ENCODE peak calls at places on chromosomes 1 and 21, in seven cellular contexts. W is CD4-positive, alpha-beta memory T cell; L is ovary; I is Panc1; R is adipocyte; J is skeletal muscle cell; Z is DND-41. Q is an unnamed sample.
A peak's percentile ranks its signal among the peaks of the same experiment; 100 is the strongest.

GRCh38 chr1:166907763-166908162 is 31.7 kb upstream of the TADA1 start:
- DNase-seq in L (no peak), J (no peak), I (no peak), Z (no peak), R (no peak), W (no peak), Q (no peak)

GRCh38 chr21:28540514-28540913 is 452.2 kb downstream of the LTN1 start:
- DNase-seq in R (peak; percentile 28), L (no peak), J (no peak), Z (no peak), I (no peak), W (no peak), Q (no peak)

GRCh38 chr1:154502066-154502741 is at the start of the genes SHE and TDRD10:
- DNase-seq in J (no peak), Z (no peak), W (peak; percentile 8), R (no peak), L (peak; percentile 48), I (no peak), Q (no peak)

GRCh38 chr1:222616535-222616934 is 1.4 kb upstream of the MIA3 start:
- DNase-seq in L (peak; percentile 19), I (no peak), W (no peak), R (peak; percentile 80), J (peak; percentile 81), Z (no peak), Q (peak; percentile 47)

GRCh38 chr21:16563795-16564194 is 834.0 kb downstream of the USP25 start:
- DNase-seq in I (no peak), W (no peak), L (no peak), Z (no peak), J (no peak), R (no peak), Q (no peak)

GRCh38 chr1:154478639-154479038 is 23.4 kb upstream of the TDRD10 start:
- DNase-seq in L (no peak), W (peak; percentile 32), J (no peak), I (no peak), Z (no peak), R (peak; percentile 16), Q (no peak)

GRCh38 chr1:234956821-234957329 is 171.8 kb downstream of the TOMM20 start:
- DNase-seq in Z (peak; percentile 63), I (no peak), W (no peak), J (no peak), L (no peak), R (no peak), Q (no peak)

GRCh38 chr21:17818158-17819113 is 720 bp downstream of the C21orf91 start:
- DNase-seq in I (no peak), W (peak; percentile 49), L (no peak), R (peak; percentile 62), J (no peak), Z (peak; percentile 56), Q (peak; percentile 24)

GRCh38 chr1:39189592-39190041 is 14.9 kb upstream of the MACF1 start:
- DNase-seq in Z (no peak), W (no peak), I (no peak), R (peak; percentile 59), L (no peak), J (no peak), Q (peak; percentile 66)

GRCh38 chr1:201714542-201715276 is 114.2 kb upstream of the IPO9 start:
- DNase-seq in J (peak; percentile 100), Z (no peak), W (no peak), R (peak; percentile 98), I (peak; percentile 95), L (peak; percentile 69), Q (peak; percentile 99)

GRCh38 chr1:246117066-246117791 is 389.9 kb downstream of the SMYD3 start:
- DNase-seq in L (no peak), W (peak; percentile 71), Z (peak; percentile 23), I (no peak), J (peak; percentile 11), R (peak; percentile 63), Q (peak; percentile 47)

GRCh38 chr1:172545349-172546004 is 12.5 kb downstream of the SUCO start:
- DNase-seq in R (no peak), I (no peak), Z (no peak), J (no peak), W (no peak), L (no peak), Q (no peak)
- H3K4me3 ChIP-seq in R (no peak overlapping the region), I (no peak overlapping the region), Z (no peak overlapping the region), J (no peak overlapping the region), W (no peak overlapping the region), L (no peak overlapping the region), Q (no peak overlapping the region)

GRCh38 chr1:27672750-27673112 is 739 bp upstream of the IFI6 start:
- DNase-seq in J (no peak), W (no peak), I (no peak), Z (no peak), R (peak; percentile 53), L (no peak), Q (peak; percentile 22)
- H3K4me3 ChIP-seq in J (peak overlapping the region; percentile 48), W (peak overlapping the region; percentile 63), I (peak overlapping the region; percentile 50), Z (peak overlapping the region; percentile 69), R (peak overlapping the region; percentile 91), L (peak overlapping the region; percentile 41), Q (peak overlapping the region; percentile 61)

GRCh38 chr21:46091631-46092025 is 6.3 kb upstream of the COL6A2 start:
- DNase-seq in W (no peak), R (no peak), L (no peak), I (no peak), Z (no peak), J (no peak), Q (no peak)
- H3K4me3 ChIP-seq in W (no peak overlapping the region), R (peak overlapping the region; percentile 72), L (no peak overlapping the region), I (no peak overlapping the region), Z (no peak overlapping the region), J (no peak overlapping the region), Q (no peak overlapping the region)

GRCh38 chr1:245054105-245054831 is 100.5 kb upstream of the KIF26B start:
- DNase-seq in L (no peak), J (no peak), W (no peak), Z (no peak), R (no peak), I (no peak), Q (no peak)

GRCh38 chr1:245052258-245052657 is 102.5 kb upstream of the KIF26B start:
- DNase-seq in R (no peak), J (no peak), L (no peak), I (no peak), Z (peak; percentile 15), W (no peak), Q (no peak)

GRCh38 chr1:245046764-245047163 is 108.0 kb upstream of the KIF26B start:
- DNase-seq in I (no peak), Z (no peak), R (no peak), W (no peak), J (no peak), L (no peak), Q (no peak)

GRCh38 chr1:245055752-245056151 is 99.0 kb upstream of the KIF26B start:
- DNase-seq in R (no peak), W (no peak), J (no peak), I (no peak), Z (no peak), L (no peak), Q (no peak)

GRCh38 chr1:245051349-245052221 is 103.2 kb upstream of the KIF26B start:
- DNase-seq in Z (no peak), L (peak; percentile 41), J (no peak), I (no peak), R (no peak), W (no peak), Q (no peak)
- H3K4me3 ChIP-seq in Z (no peak overlapping the region), L (no peak overlapping the region), J (no peak overlapping the region), I (no peak overlapping the region), R (no peak overlapping the region), W (no peak overlapping the region), Q (no peak overlapping the region)

GRCh38 chr1:21337931-21338567 is 47.8 kb upstream of the ECE1 start:
- DNase-seq in R (peak; percentile 96), L (peak; percentile 78), W (no peak), I (no peak), Z (no peak), J (no peak), Q (no peak)

GRCh38 chr1:21338568-21339401 is 48.5 kb upstream of the ECE1 start:
- DNase-seq in J (no peak), I (no peak), R (no peak), W (no peak), L (peak; percentile 92), Z (no peak), Q (no peak)

GRCh38 chr1:21335750-21336168 is 45.5 kb upstream of the ECE1 start:
- DNase-seq in R (peak; percentile 60), I (no peak), W (no peak), J (no peak), Z (peak; percentile 37), L (no peak), Q (no peak)

GRCh38 chr1:21337459-21337930 is 47.2 kb upstream of the ECE1 start:
- DNase-seq in J (no peak), W (no peak), I (no peak), R (no peak), L (no peak), Z (no peak), Q (no peak)

DNA sequence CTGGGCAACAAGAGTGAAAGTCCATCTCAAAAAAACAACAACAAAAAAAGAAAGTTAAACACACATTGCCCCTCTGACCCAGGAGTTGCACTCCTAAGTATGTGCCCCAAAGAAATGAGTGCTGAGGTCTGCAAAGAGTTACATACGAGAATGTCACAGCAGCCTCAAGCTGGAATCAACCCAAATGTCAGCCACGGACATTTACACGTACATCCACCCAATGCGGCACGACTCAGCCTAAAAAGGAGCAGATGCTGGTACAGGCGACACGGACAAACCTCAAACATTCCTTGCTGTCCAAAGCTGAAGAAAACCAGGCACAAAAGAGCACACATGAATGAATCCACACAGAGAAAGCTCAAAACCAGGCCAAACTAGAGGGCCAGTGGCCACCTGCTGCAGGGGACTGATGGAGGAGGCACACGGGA is 46.8 kb upstream of the ECE1 start:
- DNase-seq in L (no peak), W (no peak), R (peak; percentile 68), I (no peak), J (no peak), Z (no peak), Q (no peak)
- H3K4me3 ChIP-seq in L (no peak overlapping the region), W (no peak overlapping the region), R (peak overlapping the region; percentile 7), I (no peak overlapping the region), J (no peak overlapping the region), Z (no peak overlapping the region), Q (no peak overlapping the region)

DNA sequence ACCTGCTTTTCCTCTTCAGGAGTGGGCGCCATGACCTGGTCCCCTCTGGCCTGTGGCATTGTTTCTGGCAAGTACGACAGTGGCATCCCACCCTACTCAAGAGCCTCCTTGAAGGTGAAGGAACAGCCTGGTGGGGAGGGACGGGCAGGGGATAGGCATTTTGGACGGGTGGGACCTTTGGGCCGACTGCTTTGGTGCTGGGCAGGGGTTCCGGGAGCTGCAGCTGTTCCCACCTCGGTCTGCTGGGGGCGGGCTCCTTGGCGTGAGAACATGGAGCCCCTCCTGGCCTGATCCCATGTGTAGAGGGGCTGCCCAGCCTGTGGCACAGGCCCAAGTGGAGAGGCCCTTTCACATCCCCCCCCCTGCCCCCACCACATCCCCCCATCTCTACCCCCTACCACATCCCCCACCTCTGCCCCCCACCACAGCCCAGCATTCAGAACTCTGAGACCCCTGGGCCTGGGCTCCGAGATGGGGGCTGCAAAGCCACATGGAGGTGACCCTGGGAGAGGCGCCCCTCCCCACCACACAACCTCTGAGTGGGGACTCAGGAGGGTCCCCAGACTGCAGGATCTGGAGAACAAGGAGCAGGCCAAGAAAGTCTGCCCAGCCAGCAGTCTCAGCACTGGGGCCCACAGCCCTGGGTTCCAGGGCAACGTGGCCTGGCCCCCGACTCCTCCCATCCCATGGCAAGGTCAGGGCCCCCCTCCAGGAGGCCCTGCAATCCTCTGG is 50.0 kb downstream of the KCNAB2 start:
- DNase-seq in L (no peak), W (no peak), R (no peak), J (no peak), I (no peak), Z (no peak), Q (no peak)
- H3K4me3 ChIP-seq in L (no peak overlapping the region), W (no peak overlapping the region), R (no peak overlapping the region), J (no peak overlapping the region), I (no peak overlapping the region), Z (no peak overlapping the region), Q (no peak overlapping the region)